ENCODE peak calls at places on chromosomes 16 and 17, in four cellular contexts. One of them, this sample, is unnamed.

GRCh38 chr16:84618428-84619102 is 687 bp upstream of the COTL1 start:
- DNase-seq in nephron progenitor cell: no peak
- DNase-seq in body of pancreas: peak
- DNase-seq in left ventricle myocardium inferior: no peak
- DNase-seq in this sample: no peak

GRCh38 chr17:56658648-56659047 is 65.1 kb downstream of the NOG start:
- DNase-seq in nephron progenitor cell: no peak
- DNase-seq in body of pancreas: no peak
- DNase-seq in left ventricle myocardium inferior: no peak
- DNase-seq in this sample: no peak

GRCh38 chr17:10226930-10227695 is 28.7 kb upstream of the GAS7 start:
- DNase-seq in nephron progenitor cell: peak
- DNase-seq in body of pancreas: no peak
- DNase-seq in left ventricle myocardium inferior: peak
- DNase-seq in this sample: peak

GRCh38 chr16:88393034-88393433 is 10.3 kb downstream of the ZNF469 start:
- DNase-seq in nephron progenitor cell: no peak
- DNase-seq in body of pancreas: no peak
- DNase-seq in left ventricle myocardium inferior: peak
- DNase-seq in this sample: no peak

GRCh38 chr17:39235555-39236221 is 9.9 kb upstream of the STAC2 start:
- DNase-seq in nephron progenitor cell: peak
- DNase-seq in body of pancreas: no peak
- DNase-seq in left ventricle myocardium inferior: no peak
- DNase-seq in this sample: peak

GRCh38 chr16:68371706-68372380 is 61.0 kb downstream of the PRMT7 start:
- DNase-seq in nephron progenitor cell: no peak
- DNase-seq in body of pancreas: no peak
- DNase-seq in left ventricle myocardium inferior: no peak
- DNase-seq in this sample: no peak

GRCh38 chr16:49698416-49698815 is 157.5 kb downstream of the ZNF423 start:
- DNase-seq in nephron progenitor cell: peak
- DNase-seq in body of pancreas: no peak
- DNase-seq in left ventricle myocardium inferior: peak
- DNase-seq in this sample: peak

GRCh38 chr16:17633146-17633966 is 162.6 kb upstream of the XYLT1 start:
- DNase-seq in nephron progenitor cell: no peak
- DNase-seq in body of pancreas: no peak
- DNase-seq in left ventricle myocardium inferior: no peak
- DNase-seq in this sample: no peak

GRCh38 chr17:57016764-57017116 is 38.8 kb downstream of the SCPEP1 start:
- DNase-seq in nephron progenitor cell: no peak
- DNase-seq in body of pancreas: no peak
- DNase-seq in left ventricle myocardium inferior: no peak
- DNase-seq in this sample: no peak

GRCh38 chr16:80056334-80056733 is 455.8 kb upstream of the MAF start:
- DNase-seq in nephron progenitor cell: no peak
- DNase-seq in body of pancreas: no peak
- DNase-seq in left ventricle myocardium inferior: no peak
- DNase-seq in this sample: no peak

GRCh38 chr16:51137097-51137496 is 14.0 kb downstream of the SALL1 start:
- DNase-seq in nephron progenitor cell: no peak
- DNase-seq in body of pancreas: no peak
- DNase-seq in left ventricle myocardium inferior: no peak
- DNase-seq in this sample: no peak

GRCh38 chr17:28738680-28739384 is 5.0 kb upstream of the TRAF4 start:
- DNase-seq in nephron progenitor cell: no peak
- DNase-seq in body of pancreas: no peak
- DNase-seq in left ventricle myocardium inferior: no peak
- DNase-seq in this sample: no peak

GRCh38 chr17:50060951-50061712 is 5.2 kb downstream of the ITGA3 start:
- DNase-seq in nephron progenitor cell: no peak
- DNase-seq in body of pancreas: peak
- DNase-seq in left ventricle myocardium inferior: peak
- DNase-seq in this sample: no peak

GRCh38 chr17:3917391-3917931 is 1.2 kb upstream of the P2RX1 start:
- DNase-seq in nephron progenitor cell: no peak
- DNase-seq in body of pancreas: peak
- DNase-seq in left ventricle myocardium inferior: peak
- DNase-seq in this sample: no peak

GRCh38 chr17:28747046-28747691 is 3.4 kb downstream of the TRAF4 start:
- DNase-seq in nephron progenitor cell: no peak
- DNase-seq in body of pancreas: peak
- DNase-seq in left ventricle myocardium inferior: no peak
- DNase-seq in this sample: no peak

GRCh38 chr17:27624555-27624954 is 6.4 kb upstream of the LGALS9 start:
- DNase-seq in nephron progenitor cell: no peak
- DNase-seq in body of pancreas: no peak
- DNase-seq in left ventricle myocardium inferior: no peak
- DNase-seq in this sample: no peak

GRCh38 chr17:64707077-64707591 is 45.0 kb upstream of the SMURF2 start:
- DNase-seq in nephron progenitor cell: no peak
- DNase-seq in body of pancreas: peak
- DNase-seq in left ventricle myocardium inferior: peak
- DNase-seq in this sample: peak

GRCh38 chr16:76653390-76654026 is 376.3 kb downstream of the CNTNAP4 start:
- DNase-seq in nephron progenitor cell: peak
- DNase-seq in body of pancreas: peak
- DNase-seq in left ventricle myocardium inferior: no peak
- DNase-seq in this sample: no peak

GRCh38 chr17:42388381-42389134 is at the start of gene STAT3:
- DNase-seq in nephron progenitor cell: peak
- DNase-seq in body of pancreas: peak
- DNase-seq in left ventricle myocardium inferior: peak
- DNase-seq in this sample: peak
- TF ChIP-seq CTCF in nephron progenitor cell: no peak
- TF ChIP-seq CTCF in body of pancreas: no peak
- TF ChIP-seq CTCF in left ventricle myocardium inferior: no peak
- TF ChIP-seq CTCF in this sample: no peak

DNA sequence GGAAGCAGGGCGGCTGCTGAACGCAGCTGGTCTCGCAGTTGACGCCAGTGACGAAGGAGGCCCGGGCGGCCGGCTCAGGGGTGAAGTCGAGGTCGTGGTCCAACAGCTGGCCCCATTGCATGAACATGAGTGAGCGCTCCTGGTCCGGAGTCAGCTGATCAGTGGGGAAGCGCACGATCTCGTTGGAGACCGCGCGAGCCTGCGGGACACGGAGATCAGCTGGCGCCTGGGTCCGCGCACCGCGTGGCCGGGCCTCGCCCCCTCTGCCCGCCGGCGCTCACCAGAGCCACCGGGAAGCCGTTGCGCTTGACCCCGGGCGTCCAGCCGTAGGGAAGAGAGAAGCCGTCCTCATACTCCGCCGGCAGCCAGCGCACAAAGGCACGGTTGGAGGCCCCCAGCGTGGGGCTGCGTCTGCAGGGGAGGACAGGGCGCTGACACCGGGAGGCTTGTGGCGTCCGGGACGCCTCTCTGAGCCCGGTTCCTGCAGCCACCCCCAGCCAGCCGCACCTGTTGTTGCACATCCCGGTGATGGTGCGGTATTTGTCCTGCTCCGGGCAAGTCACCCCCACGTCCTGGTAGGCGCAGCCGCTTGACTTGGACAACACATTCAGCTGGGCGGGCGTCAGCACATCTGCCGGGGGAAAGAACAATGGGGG is 1.6 kb downstream of the MPO start:
- DNase-seq in nephron progenitor cell: no peak
- DNase-seq in body of pancreas: peak
- DNase-seq in left ventricle myocardium inferior: peak
- DNase-seq in this sample: no peak
- TF ChIP-seq CTCF in nephron progenitor cell: no peak
- TF ChIP-seq CTCF in body of pancreas: no peak
- TF ChIP-seq CTCF in left ventricle myocardium inferior: no peak
- TF ChIP-seq CTCF in this sample: no peak

GRCh38 chr17:77571562-77571981 is 386.9 kb upstream of the TNRC6C start:
- DNase-seq in nephron progenitor cell: no peak
- DNase-seq in body of pancreas: no peak
- DNase-seq in left ventricle myocardium inferior: no peak
- DNase-seq in this sample: no peak

GRCh38 chr17:77570565-77570898 is 388.0 kb upstream of the TNRC6C start:
- DNase-seq in nephron progenitor cell: no peak
- DNase-seq in body of pancreas: no peak
- DNase-seq in left ventricle myocardium inferior: no peak
- DNase-seq in this sample: no peak

GRCh38 chr17:77571141-77571540 is 387.4 kb upstream of the TNRC6C start:
- DNase-seq in nephron progenitor cell: peak
- DNase-seq in body of pancreas: no peak
- DNase-seq in left ventricle myocardium inferior: no peak
- DNase-seq in this sample: no peak

GRCh38 chr17:77572851-77573250 is 385.7 kb upstream of the TNRC6C start:
- DNase-seq in nephron progenitor cell: no peak
- DNase-seq in body of pancreas: no peak
- DNase-seq in left ventricle myocardium inferior: no peak
- DNase-seq in this sample: no peak

DNA sequence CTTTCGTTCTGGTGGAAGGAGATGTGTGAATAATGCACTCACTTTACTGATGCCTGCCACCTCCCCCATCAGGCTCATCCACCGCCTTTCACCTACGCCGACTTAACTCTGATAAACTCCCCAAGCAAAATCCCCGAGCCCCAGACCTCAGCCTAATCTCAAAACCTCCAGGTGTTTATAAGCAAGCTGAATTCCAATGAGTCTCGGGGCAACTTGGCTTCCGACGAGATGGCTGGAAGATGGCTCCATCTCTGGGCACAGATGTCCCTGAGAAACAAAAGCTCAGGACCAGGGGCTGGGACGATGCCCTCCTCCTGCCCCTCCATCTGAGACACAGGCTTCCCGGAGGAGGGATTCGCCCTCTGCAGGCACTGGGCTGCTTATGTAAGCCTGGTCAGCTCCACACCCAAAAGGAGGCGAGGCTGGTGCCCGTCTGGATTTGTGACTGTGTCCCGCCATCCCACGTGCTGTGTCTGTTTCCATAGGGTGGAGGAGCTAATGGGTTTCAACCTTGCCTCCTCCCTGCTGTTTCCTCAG is 386.4 kb upstream of the TNRC6C start:
- DNase-seq in nephron progenitor cell: no peak
- DNase-seq in body of pancreas: no peak
- DNase-seq in left ventricle myocardium inferior: no peak
- DNase-seq in this sample: no peak
- TF ChIP-seq CTCF in nephron progenitor cell: no peak
- TF ChIP-seq CTCF in body of pancreas: no peak
- TF ChIP-seq CTCF in left ventricle myocardium inferior: no peak
- TF ChIP-seq CTCF in this sample: no peak

GRCh38 chr17:68507581-68507980 is 4.6 kb upstream of the PRKAR1A start:
- DNase-seq in nephron progenitor cell: no peak
- DNase-seq in body of pancreas: no peak
- DNase-seq in left ventricle myocardium inferior: no peak
- DNase-seq in this sample: no peak
- TF ChIP-seq CTCF in nephron progenitor cell: no peak
- TF ChIP-seq CTCF in body of pancreas: no peak
- TF ChIP-seq CTCF in left ventricle myocardium inferior: no peak
- TF ChIP-seq CTCF in this sample: no peak

GRCh38 chr17:43940630-43941029 is 1.6 kb downstream of the PPY start:
- DNase-seq in nephron progenitor cell: peak
- DNase-seq in body of pancreas: no peak
- DNase-seq in left ventricle myocardium inferior: no peak
- DNase-seq in this sample: peak
- TF ChIP-seq CTCF in nephron progenitor cell: peak
- TF ChIP-seq CTCF in body of pancreas: no peak
- TF ChIP-seq CTCF in left ventricle myocardium inferior: peak
- TF ChIP-seq CTCF in this sample: peak

GRCh38 chr16:81198635-81199034 is 39.9 kb upstream of the BCO1 start:
- DNase-seq in nephron progenitor cell: no peak
- DNase-seq in body of pancreas: no peak
- DNase-seq in left ventricle myocardium inferior: no peak
- DNase-seq in this sample: no peak
- TF ChIP-seq CTCF in nephron progenitor cell: no peak
- TF ChIP-seq CTCF in body of pancreas: no peak
- TF ChIP-seq CTCF in left ventricle myocardium inferior: peak
- TF ChIP-seq CTCF in this sample: no peak

GRCh38 chr17:35088911-35089845 is 25.7 kb upstream of the RFFL start:
- DNase-seq in nephron progenitor cell: peak
- DNase-seq in body of pancreas: peak
- DNase-seq in left ventricle myocardium inferior: peak
- DNase-seq in this sample: peak

GRCh38 chr17:35086931-35087573 is 23.5 kb upstream of the RFFL start:
- DNase-seq in nephron progenitor cell: no peak
- DNase-seq in body of pancreas: no peak
- DNase-seq in left ventricle myocardium inferior: no peak
- DNase-seq in this sample: no peak

GRCh38 chr17:35086164-35086563 is 22.7 kb upstream of the RFFL start:
- DNase-seq in nephron progenitor cell: no peak
- DNase-seq in body of pancreas: no peak
- DNase-seq in left ventricle myocardium inferior: no peak
- DNase-seq in this sample: no peak

GRCh38 chr17:35088647-35088910 is 25.1 kb upstream of the RFFL start:
- DNase-seq in nephron progenitor cell: no peak
- DNase-seq in body of pancreas: peak
- DNase-seq in left ventricle myocardium inferior: no peak
- DNase-seq in this sample: no peak

GRCh38 chr17:35087731-35088646 is 24.5 kb upstream of the RFFL start:
- DNase-seq in nephron progenitor cell: peak
- DNase-seq in body of pancreas: peak
- DNase-seq in left ventricle myocardium inferior: peak
- DNase-seq in this sample: peak
- TF ChIP-seq CTCF in nephron progenitor cell: no peak
- TF ChIP-seq CTCF in body of pancreas: no peak
- TF ChIP-seq CTCF in left ventricle myocardium inferior: no peak
- TF ChIP-seq CTCF in this sample: no peak

DNA sequence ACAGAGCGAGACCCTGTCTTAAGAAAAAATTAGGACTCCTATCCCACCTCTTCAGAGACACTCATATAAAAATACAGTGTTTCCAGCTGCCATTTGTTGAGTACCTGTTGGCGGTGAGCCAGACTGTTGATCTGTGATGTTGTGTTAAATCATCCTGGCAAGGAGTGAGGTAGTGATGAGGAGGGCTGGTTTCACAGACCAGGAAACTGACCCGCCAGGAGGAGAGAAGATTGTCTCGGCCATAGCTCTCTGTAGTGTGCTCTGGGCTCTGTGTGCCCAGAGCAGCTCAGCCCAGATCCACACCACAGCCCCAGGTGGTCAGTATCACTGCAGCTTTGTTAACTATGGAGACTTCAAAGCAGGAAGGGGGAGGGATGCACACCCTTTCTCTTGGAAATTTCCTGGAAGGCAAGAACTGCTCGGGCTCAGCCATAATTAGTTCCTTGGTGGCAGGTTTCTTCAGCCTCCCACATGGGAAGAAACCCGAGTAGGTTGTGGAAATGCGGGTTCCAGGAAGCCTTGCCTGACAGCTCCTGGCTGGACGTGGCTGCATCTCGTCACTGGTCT is 343.0 kb downstream of the SNX29 start:
- DNase-seq in nephron progenitor cell: no peak
- DNase-seq in body of pancreas: peak
- DNase-seq in left ventricle myocardium inferior: no peak
- DNase-seq in this sample: no peak
- TF ChIP-seq CTCF in nephron progenitor cell: no peak
- TF ChIP-seq CTCF in body of pancreas: no peak
- TF ChIP-seq CTCF in left ventricle myocardium inferior: no peak
- TF ChIP-seq CTCF in this sample: no peak

GRCh38 chr17:73478768-73479424 is 165.3 kb downstream of the SDK2 start:
- DNase-seq in nephron progenitor cell: no peak
- DNase-seq in body of pancreas: no peak
- DNase-seq in left ventricle myocardium inferior: no peak
- DNase-seq in this sample: no peak
- TF ChIP-seq CTCF in nephron progenitor cell: peak
- TF ChIP-seq CTCF in body of pancreas: no peak
- TF ChIP-seq CTCF in left ventricle myocardium inferior: no peak
- TF ChIP-seq CTCF in this sample: peak